ENCODE peak calls at places on chromosomes 7 and 10, in eight cellular contexts. B is esophagus squamous epithelium, Z is mesothelial cell of epicardium, U is AG09319, X is natural killer cell, G is GM20000, I is PC-3, R is bronchial epithelial cell. L is an unnamed sample.

GRCh38 chr10:29946953-29947700 is 112.3 kb downstream of the JCAD start:
- DNase-seq in R (peak), I (peak), U (peak), B (no peak), G (no peak), X (no peak), Z (no peak), L (no peak)

GRCh38 chr7:16062269-16062668 is 359.1 kb downstream of the CRPPA start:
- DNase-seq in B (no peak), G (no peak), I (peak), Z (no peak), X (no peak), R (no peak), U (no peak), L (no peak)

GRCh38 chr10:119250641-119251314 is 43.4 kb downstream of the GRK5 start:
- DNase-seq in G (no peak), U (peak), B (no peak), X (no peak), I (peak), R (peak), Z (no peak), L (no peak)

GRCh38 chr7:38424750-38425463 is 151.5 kb upstream of the TARP start:
- DNase-seq in U (no peak), B (no peak), R (peak), Z (no peak), G (no peak), I (peak), X (no peak), L (no peak)

GRCh38 chr10:34078798-34079470 is 736.2 kb downstream of the PARD3 start:
- DNase-seq in R (peak), Z (no peak), X (no peak), U (peak), B (no peak), G (no peak), I (no peak), L (no peak)

GRCh38 chr10:129094233-129094632 is 372.8 kb upstream of the MGMT start:
- DNase-seq in B (no peak), Z (no peak), U (no peak), R (no peak), G (no peak), X (no peak), I (no peak), L (no peak)

GRCh38 chr7:69862413-69863064 is 264.3 kb downstream of the AUTS2 start:
- DNase-seq in X (no peak), G (no peak), B (no peak), U (no peak), Z (no peak), I (no peak), R (no peak), L (no peak)

GRCh38 chr10:50896721-50897120 is 11.3 kb upstream of the A1CF start:
- DNase-seq in U (no peak), R (no peak), B (no peak), G (no peak), I (no peak), X (no peak), Z (no peak), L (no peak)

GRCh38 chr7:74375726-74376220 is 77.9 kb upstream of the GTF2IRD1 start:
- DNase-seq in I (no peak), Z (no peak), X (no peak), R (no peak), B (no peak), G (no peak), U (no peak), L (no peak)

GRCh38 chr7:39948375-39948774 is 1.7 kb upstream of the CDK13 start:
- DNase-seq in I (no peak), Z (no peak), R (no peak), U (no peak), G (peak), X (no peak), B (no peak), L (no peak)

GRCh38 chr7:95478139-95479037 is 7.4 kb upstream of the ASB4 start:
- DNase-seq in I (no peak), U (peak), X (no peak), G (no peak), Z (no peak), R (peak), B (no peak), L (no peak)
- TF ChIP-seq CTCF in I (peak), U (peak), X (no peak), G (no peak), Z (no peak), R (peak), B (no peak), L (peak)

GRCh38 chr7:95396136-95397032 is at the start of gene PON3:
- DNase-seq in B (no peak), G (peak), X (no peak), U (no peak), Z (no peak), R (peak), I (no peak), L (no peak)
- TF ChIP-seq CTCF in B (no peak), G (peak), X (no peak), U (no peak), Z (no peak), R (peak), I (no peak), L (no peak)

GRCh38 chr7:4058158-4058557 is 623.9 kb upstream of the FOXK1 start:
- DNase-seq in U (no peak), X (no peak), B (no peak), G (no peak), I (peak), Z (no peak), R (no peak), L (no peak)
- TF ChIP-seq CTCF in U (no peak), X (no peak), B (no peak), G (no peak), I (no peak), Z (no peak), R (no peak), L (no peak)

GRCh38 chr10:70426835-70427234 is 14.6 kb downstream of the NODAL start:
- DNase-seq in X (no peak), R (no peak), U (no peak), B (no peak), Z (no peak), I (no peak), G (no peak), L (no peak)

GRCh38 chr10:70433581-70434280 is 7.8 kb downstream of the NODAL start:
- DNase-seq in U (no peak), Z (no peak), B (no peak), R (no peak), G (no peak), I (no peak), X (no peak), L (no peak)

GRCh38 chr10:70432101-70432500 is 9.4 kb downstream of the NODAL start:
- DNase-seq in Z (no peak), R (no peak), G (no peak), B (no peak), X (no peak), U (no peak), I (no peak), L (no peak)

GRCh38 chr10:70432561-70433263 is 8.8 kb downstream of the NODAL start:
- DNase-seq in I (no peak), U (no peak), B (no peak), X (no peak), Z (no peak), R (no peak), G (no peak), L (no peak)

DNA sequence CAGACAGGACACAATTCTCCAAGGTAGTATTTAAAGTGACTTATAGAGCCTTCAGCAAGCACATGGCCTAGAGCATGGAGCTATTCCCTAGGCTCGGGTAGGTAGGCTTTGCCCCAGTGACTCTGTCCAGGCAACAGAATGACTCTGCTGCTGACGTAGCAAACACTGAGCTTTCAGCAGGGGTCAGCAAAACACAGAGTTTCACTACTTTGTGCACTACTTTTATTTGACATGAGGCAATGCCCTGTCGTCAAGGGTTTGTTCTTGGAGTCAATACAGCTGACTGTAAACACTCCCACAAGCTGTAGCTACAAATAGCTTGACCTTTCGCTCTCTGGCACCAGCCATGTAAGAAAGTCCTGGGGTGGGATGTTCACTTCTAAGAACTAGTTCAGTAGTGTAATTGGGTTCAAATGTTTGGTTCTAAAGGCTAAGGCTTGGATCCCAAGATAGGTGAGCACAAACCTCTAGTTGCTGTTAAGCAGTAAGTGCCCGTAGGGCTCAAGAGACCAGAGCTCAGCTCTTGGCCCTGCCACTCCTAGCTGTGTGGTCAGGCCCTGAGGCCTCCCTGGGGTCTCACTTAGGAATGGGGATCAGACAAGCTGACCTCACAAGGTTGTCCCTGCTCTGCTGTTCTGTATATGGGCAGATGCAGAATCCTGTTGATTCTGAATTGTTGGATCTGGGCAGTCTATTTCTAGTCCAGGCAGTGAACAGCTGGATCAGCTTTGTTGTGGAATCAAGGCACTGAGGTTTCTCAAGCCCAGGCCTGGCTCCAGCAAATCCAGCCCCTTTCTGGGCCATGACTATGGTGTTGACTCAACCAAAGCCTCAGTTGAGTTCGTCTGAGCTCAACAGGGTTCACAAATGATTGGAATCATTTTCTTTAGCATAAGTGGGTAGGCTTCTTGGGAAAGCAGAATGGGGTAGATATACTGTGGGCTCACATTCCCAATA is 10.7 kb downstream of the NODAL start:
- DNase-seq in I (no peak), B (no peak), G (no peak), U (peak), X (no peak), Z (no peak), R (peak), L (peak)
- TF ChIP-seq CTCF in I (peak), B (no peak), G (no peak), U (no peak), X (no peak), Z (no peak), R (no peak), L (no peak)

DNA sequence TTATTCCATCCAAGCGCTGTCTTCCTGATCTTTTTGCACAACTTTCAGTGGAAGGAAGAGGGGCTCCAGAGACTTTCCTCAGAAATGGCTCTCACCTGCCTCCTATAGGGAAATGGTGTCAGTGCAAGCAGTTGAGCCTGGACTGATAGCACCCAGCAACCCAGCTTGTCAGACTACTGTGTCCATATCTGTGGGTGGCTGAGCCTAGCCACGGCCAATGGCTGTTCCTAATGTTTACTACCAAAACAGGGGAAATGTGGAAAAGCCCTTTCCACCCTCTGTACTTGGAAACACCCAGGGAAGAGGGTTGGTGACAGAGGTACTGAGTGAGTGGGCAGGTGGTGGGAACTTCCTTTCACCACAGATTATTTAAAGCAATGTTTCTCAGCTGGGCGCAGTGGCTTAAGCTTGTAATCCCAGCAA is 4.3 kb upstream of the YKT6 start:
- DNase-seq in B (no peak), Z (no peak), G (peak), R (peak), X (no peak), I (peak), U (no peak), L (no peak)
- TF ChIP-seq CTCF in B (peak), Z (peak), G (peak), R (peak), X (peak), I (peak), U (peak), L (peak)

DNA sequence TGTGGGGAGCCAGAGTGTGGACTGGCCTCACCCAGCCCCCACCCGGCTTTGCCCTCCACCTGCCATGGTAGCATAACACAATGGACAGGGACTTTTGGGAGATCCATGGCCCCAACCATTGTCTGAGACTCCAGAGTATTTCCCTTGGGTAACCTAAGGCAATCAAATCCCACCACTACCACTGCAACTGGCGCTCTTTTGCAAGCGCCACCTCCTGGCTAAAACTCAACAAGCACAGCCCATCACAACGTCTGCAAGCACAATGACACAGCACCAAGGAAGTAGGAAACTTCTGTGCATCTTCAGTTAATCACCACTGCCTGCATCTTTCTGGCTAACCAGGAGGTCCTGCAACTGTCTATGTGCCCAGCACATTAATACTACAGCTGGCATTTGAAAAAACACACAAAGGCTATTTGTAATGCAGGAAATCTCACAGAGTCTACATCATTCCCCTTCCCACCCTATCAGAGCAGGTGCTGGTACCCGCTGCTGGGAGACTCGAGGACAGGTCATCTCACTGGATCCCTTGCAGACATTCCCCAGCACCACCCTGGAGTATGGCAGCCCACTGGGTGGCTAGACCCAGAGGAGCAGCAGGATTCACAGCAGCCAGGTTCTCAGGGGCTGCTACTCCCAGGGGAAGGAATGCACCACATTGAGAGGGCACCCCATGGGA is 27.7 kb downstream of the ANKRD26 start:
- DNase-seq in Z (no peak), I (no peak), U (no peak), R (no peak), G (no peak), X (no peak), B (no peak), L (no peak)
- TF ChIP-seq CTCF in Z (no peak), I (peak), U (no peak), R (no peak), G (no peak), X (no peak), B (no peak), L (no peak)